ENCODE peak calls at places on chromosomes 2 and 18, in five cellular contexts. One of them, this sample, is unnamed. For H3K36me3 and H3K4me1, the result is how much of the 10 kb centered on the place peaks cover.

GRCh38 chr18:44729631-44730101 is 49.0 kb downstream of the SETBP1 start:
- DNase-seq in tibial nerve: no peak
- DNase-seq in cardiac muscle cell: peak
- DNase-seq in naive thymus-derived CD4-positive, alpha-beta T cell: no peak
- DNase-seq in GM23338: no peak
- DNase-seq in this sample: no peak

GRCh38 chr2:232340171-232340935 is 38.2 kb upstream of the ALPP start:
- DNase-seq in tibial nerve: no peak
- DNase-seq in cardiac muscle cell: no peak
- DNase-seq in GM23338: no peak
- DNase-seq in naive thymus-derived CD4-positive, alpha-beta T cell: no peak
- DNase-seq in this sample: no peak

GRCh38 chr2:86072271-86072858 is 33.3 kb downstream of the POLR1A start:
- DNase-seq in tibial nerve: peak
- DNase-seq in GM23338: no peak
- DNase-seq in naive thymus-derived CD4-positive, alpha-beta T cell: no peak
- DNase-seq in cardiac muscle cell: no peak
- DNase-seq in this sample: no peak

GRCh38 chr2:108351889-108352288 is 25.9 kb upstream of the SULT1C4 start:
- DNase-seq in naive thymus-derived CD4-positive, alpha-beta T cell: no peak
- DNase-seq in GM23338: no peak
- DNase-seq in tibial nerve: no peak
- DNase-seq in cardiac muscle cell: peak
- DNase-seq in this sample: no peak

GRCh38 chr18:2538236-2538635 is 33.1 kb downstream of the METTL4 start:
- DNase-seq in naive thymus-derived CD4-positive, alpha-beta T cell: no peak
- DNase-seq in GM23338: no peak
- DNase-seq in cardiac muscle cell: no peak
- DNase-seq in tibial nerve: no peak
- DNase-seq in this sample: no peak

GRCh38 chr2:24617431-24617830 is 126.4 kb downstream of the NCOA1 start:
- DNase-seq in naive thymus-derived CD4-positive, alpha-beta T cell: no peak
- DNase-seq in tibial nerve: no peak
- DNase-seq in GM23338: no peak
- DNase-seq in cardiac muscle cell: peak
- DNase-seq in this sample: no peak

GRCh38 chr2:37869756-37870155 is 55.3 kb upstream of the RMDN2 start:
- DNase-seq in tibial nerve: no peak
- DNase-seq in GM23338: no peak
- DNase-seq in naive thymus-derived CD4-positive, alpha-beta T cell: no peak
- DNase-seq in cardiac muscle cell: peak
- DNase-seq in this sample: no peak

GRCh38 chr18:55779711-55780590 is 192.0 kb upstream of the TCF4 start:
- DNase-seq in GM23338: peak
- DNase-seq in cardiac muscle cell: peak
- DNase-seq in tibial nerve: no peak
- DNase-seq in naive thymus-derived CD4-positive, alpha-beta T cell: no peak
- DNase-seq in this sample: peak

GRCh38 chr18:63505566-63506335 is 29.0 kb downstream of the SERPINB5 start:
- DNase-seq in tibial nerve: peak
- DNase-seq in GM23338: peak
- DNase-seq in cardiac muscle cell: peak
- DNase-seq in naive thymus-derived CD4-positive, alpha-beta T cell: no peak
- DNase-seq in this sample: peak

GRCh38 chr2:170141865-170142264 is 36.1 kb upstream of the MYO3B start:
- DNase-seq in GM23338: no peak
- DNase-seq in tibial nerve: no peak
- DNase-seq in naive thymus-derived CD4-positive, alpha-beta T cell: no peak
- DNase-seq in cardiac muscle cell: no peak
- DNase-seq in this sample: no peak

GRCh38 chr2:203892207-203892606 is 24.6 kb downstream of the CTLA4 start:
- DNase-seq in tibial nerve: no peak
- DNase-seq in cardiac muscle cell: no peak
- DNase-seq in naive thymus-derived CD4-positive, alpha-beta T cell: no peak
- DNase-seq in GM23338: peak
- DNase-seq in this sample: no peak

GRCh38 chr2:108542071-108542470 is 7.8 kb downstream of the LIMS1 start:
- DNase-seq in naive thymus-derived CD4-positive, alpha-beta T cell: no peak
- DNase-seq in cardiac muscle cell: peak
- DNase-seq in GM23338: no peak
- DNase-seq in tibial nerve: no peak
- DNase-seq in this sample: no peak

GRCh38 chr2:216474925-216475670 is 23.5 kb upstream of the RPL37A start:
- DNase-seq in tibial nerve: no peak
- DNase-seq in naive thymus-derived CD4-positive, alpha-beta T cell: peak
- DNase-seq in GM23338: no peak
- DNase-seq in cardiac muscle cell: no peak
- DNase-seq in this sample: no peak

GRCh38 chr2:120964819-120965218 is 229.2 kb downstream of the GLI2 start:
- DNase-seq in cardiac muscle cell: peak
- DNase-seq in GM23338: no peak
- DNase-seq in naive thymus-derived CD4-positive, alpha-beta T cell: no peak
- DNase-seq in tibial nerve: no peak
- DNase-seq in this sample: no peak

GRCh38 chr2:83055338-83056010 is 1403.6 kb downstream of the SUCLG1 start:
- DNase-seq in tibial nerve: no peak
- DNase-seq in cardiac muscle cell: peak
- DNase-seq in naive thymus-derived CD4-positive, alpha-beta T cell: no peak
- DNase-seq in GM23338: no peak
- DNase-seq in this sample: no peak

GRCh38 chr2:45578056-45578843 is 32.8 kb downstream of the SRBD1 start:
- DNase-seq in cardiac muscle cell: peak
- DNase-seq in tibial nerve: no peak
- DNase-seq in GM23338: peak
- DNase-seq in naive thymus-derived CD4-positive, alpha-beta T cell: peak
- DNase-seq in this sample: peak

GRCh38 chr18:12391487-12392136 is 14.6 kb upstream of the AFG3L2 start:
- DNase-seq in cardiac muscle cell: peak
- DNase-seq in naive thymus-derived CD4-positive, alpha-beta T cell: peak
- DNase-seq in tibial nerve: peak
- DNase-seq in GM23338: peak
- DNase-seq in this sample: peak

GRCh38 chr2:66607152-66607551 is 172.2 kb downstream of the MEIS1 start:
- DNase-seq in tibial nerve: no peak
- DNase-seq in naive thymus-derived CD4-positive, alpha-beta T cell: no peak
- DNase-seq in GM23338: no peak
- DNase-seq in cardiac muscle cell: no peak
- DNase-seq in this sample: no peak

GRCh38 chr2:95385570-95385984 is 16.9 kb upstream of the FAHD2A start:
- DNase-seq in tibial nerve: no peak
- DNase-seq in naive thymus-derived CD4-positive, alpha-beta T cell: no peak
- DNase-seq in GM23338: no peak
- DNase-seq in cardiac muscle cell: no peak
- DNase-seq in this sample: no peak

GRCh38 chr18:33576999-33577687 is 876 bp upstream of the ASXL3 start:
- DNase-seq in GM23338: no peak
- DNase-seq in naive thymus-derived CD4-positive, alpha-beta T cell: no peak
- DNase-seq in tibial nerve: no peak
- DNase-seq in cardiac muscle cell: no peak
- DNase-seq in this sample: no peak

GRCh38 chr18:25739356-25739755 is 351.1 kb downstream of the SS18 start:
- DNase-seq in cardiac muscle cell: no peak
- DNase-seq in naive thymus-derived CD4-positive, alpha-beta T cell: no peak
- DNase-seq in GM23338: no peak
- DNase-seq in tibial nerve: no peak
- DNase-seq in this sample: no peak

GRCh38 chr18:77131100-77131651 is 1.4 kb downstream of the MBP start:
- DNase-seq in naive thymus-derived CD4-positive, alpha-beta T cell: no peak
- DNase-seq in tibial nerve: peak
- DNase-seq in GM23338: peak
- DNase-seq in cardiac muscle cell: peak
- DNase-seq in this sample: peak

GRCh38 chr2:113167115-113167932 is 6.4 kb upstream of the PSD4 start:
- DNase-seq in naive thymus-derived CD4-positive, alpha-beta T cell: no peak
- DNase-seq in cardiac muscle cell: no peak
- DNase-seq in tibial nerve: no peak
- DNase-seq in GM23338: no peak
- DNase-seq in this sample: no peak

GRCh38 chr2:238061310-238062202 is 755 bp downstream of the SCLY start:
- DNase-seq in cardiac muscle cell: peak
- DNase-seq in tibial nerve: peak
- DNase-seq in GM23338: peak
- DNase-seq in naive thymus-derived CD4-positive, alpha-beta T cell: no peak
- DNase-seq in this sample: peak

GRCh38 chr18:57359433-57359832 is 7.1 kb downstream of the ST8SIA3 start:
- DNase-seq in tibial nerve: no peak
- DNase-seq in GM23338: no peak
- DNase-seq in naive thymus-derived CD4-positive, alpha-beta T cell: no peak
- DNase-seq in cardiac muscle cell: no peak
- DNase-seq in this sample: no peak

GRCh38 chr18:11791131-11791530 is 60.1 kb upstream of the CHMP1B start:
- DNase-seq in naive thymus-derived CD4-positive, alpha-beta T cell: no peak
- DNase-seq in tibial nerve: no peak
- DNase-seq in GM23338: no peak
- DNase-seq in cardiac muscle cell: no peak
- DNase-seq in this sample: no peak

GRCh38 chr2:177245010-177245422 is 19.5 kb downstream of the NFE2L2 start:
- DNase-seq in GM23338: peak
- DNase-seq in cardiac muscle cell: peak
- DNase-seq in naive thymus-derived CD4-positive, alpha-beta T cell: no peak
- DNase-seq in tibial nerve: no peak
- DNase-seq in this sample: peak

GRCh38 chr2:9092383-9093282 is 89.1 kb upstream of the MBOAT2 start:
- DNase-seq in naive thymus-derived CD4-positive, alpha-beta T cell: no peak
- DNase-seq in tibial nerve: no peak
- DNase-seq in cardiac muscle cell: no peak
- DNase-seq in GM23338: no peak
- DNase-seq in this sample: no peak

GRCh38 chr2:181430406-181431199 is 26.6 kb upstream of the ITGA4 start:
- DNase-seq in cardiac muscle cell: peak
- DNase-seq in naive thymus-derived CD4-positive, alpha-beta T cell: peak
- DNase-seq in GM23338: peak
- DNase-seq in tibial nerve: no peak
- DNase-seq in this sample: peak

GRCh38 chr2:66813976-66814375 is 379.1 kb downstream of the MEIS1 start:
- DNase-seq in tibial nerve: no peak
- DNase-seq in GM23338: no peak
- DNase-seq in naive thymus-derived CD4-positive, alpha-beta T cell: no peak
- DNase-seq in cardiac muscle cell: no peak
- DNase-seq in this sample: no peak

GRCh38 chr18:33424266-33424946 is 16.1 kb downstream of the CCDC178 start:
- DNase-seq in GM23338: no peak
- DNase-seq in naive thymus-derived CD4-positive, alpha-beta T cell: no peak
- DNase-seq in tibial nerve: no peak
- DNase-seq in cardiac muscle cell: no peak
- DNase-seq in this sample: no peak

GRCh38 chr2:75475049-75475448 is 85.7 kb downstream of the EVA1A start:
- DNase-seq in naive thymus-derived CD4-positive, alpha-beta T cell: no peak
- DNase-seq in GM23338: no peak
- DNase-seq in tibial nerve: no peak
- DNase-seq in cardiac muscle cell: no peak
- DNase-seq in this sample: no peak

GRCh38 chr2:140975237-140975636 is 1155.6 kb downstream of the LRP1B start:
- DNase-seq in tibial nerve: no peak
- DNase-seq in GM23338: no peak
- DNase-seq in cardiac muscle cell: peak
- DNase-seq in naive thymus-derived CD4-positive, alpha-beta T cell: no peak
- DNase-seq in this sample: no peak

DNA sequence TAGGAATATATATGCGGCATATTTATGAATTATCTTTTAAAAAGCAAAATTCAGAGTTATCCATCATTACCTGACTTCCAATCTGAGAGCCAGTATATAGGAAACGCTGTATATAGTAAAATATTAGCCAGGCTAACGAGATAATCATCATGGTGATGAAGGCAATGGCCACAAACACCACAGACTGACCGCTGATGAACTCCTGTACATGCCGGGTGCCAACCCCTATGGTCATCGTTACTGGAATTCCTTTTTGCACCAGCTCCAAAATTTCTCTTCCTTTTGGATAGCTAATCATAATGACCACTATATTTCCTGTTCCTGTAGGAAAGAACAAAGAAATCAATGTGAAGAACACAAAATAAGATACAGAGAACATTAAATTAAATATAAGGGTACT is 13.6 kb downstream of the RNF149 start:
- DNase-seq in GM23338: no peak
- DNase-seq in cardiac muscle cell: no peak
- DNase-seq in tibial nerve: no peak
- DNase-seq in naive thymus-derived CD4-positive, alpha-beta T cell: no peak
- DNase-seq in this sample: no peak
- H3K36me3 ChIP-seq in GM23338: under half
- H3K36me3 ChIP-seq in cardiac muscle cell: under half
- H3K36me3 ChIP-seq in tibial nerve: under half
- H3K36me3 ChIP-seq in naive thymus-derived CD4-positive, alpha-beta T cell: under half
- H3K36me3 ChIP-seq in this sample: under half

GRCh38 chr2:29314816-29315571 is 199.8 kb downstream of the CLIP4 start:
- DNase-seq in cardiac muscle cell: peak
- DNase-seq in tibial nerve: no peak
- DNase-seq in GM23338: peak
- DNase-seq in naive thymus-derived CD4-positive, alpha-beta T cell: peak
- DNase-seq in this sample: peak
- H3K4me1 ChIP-seq in cardiac muscle cell: under half
- H3K4me1 ChIP-seq in tibial nerve: under half
- H3K4me1 ChIP-seq in GM23338: under half
- H3K4me1 ChIP-seq in naive thymus-derived CD4-positive, alpha-beta T cell: under half
- H3K4me1 ChIP-seq in this sample: under half

GRCh38 chr2:69183659-69184058 is 170.7 kb downstream of the ANTXR1 start:
- DNase-seq in naive thymus-derived CD4-positive, alpha-beta T cell: no peak
- DNase-seq in cardiac muscle cell: no peak
- DNase-seq in GM23338: no peak
- DNase-seq in tibial nerve: no peak
- DNase-seq in this sample: no peak
- H3K36me3 ChIP-seq in naive thymus-derived CD4-positive, alpha-beta T cell: under half
- H3K36me3 ChIP-seq in cardiac muscle cell: under half
- H3K36me3 ChIP-seq in GM23338: under half
- H3K36me3 ChIP-seq in tibial nerve: half or more
- H3K36me3 ChIP-seq in this sample: under half

GRCh38 chr2:224182498-224182897 is 143.4 kb upstream of the SERPINE2 start:
- DNase-seq in GM23338: no peak
- DNase-seq in tibial nerve: no peak
- DNase-seq in naive thymus-derived CD4-positive, alpha-beta T cell: no peak
- DNase-seq in cardiac muscle cell: no peak
- DNase-seq in this sample: no peak
- H3K4me1 ChIP-seq in GM23338: under half
- H3K4me1 ChIP-seq in tibial nerve: under half
- H3K4me1 ChIP-seq in naive thymus-derived CD4-positive, alpha-beta T cell: under half
- H3K4me1 ChIP-seq in cardiac muscle cell: under half
- H3K4me1 ChIP-seq in this sample: under half

GRCh38 chr2:241582328-241582727 is 23.8 kb downstream of the BOK start:
- DNase-seq in GM23338: no peak
- DNase-seq in naive thymus-derived CD4-positive, alpha-beta T cell: no peak
- DNase-seq in cardiac muscle cell: no peak
- DNase-seq in tibial nerve: no peak
- DNase-seq in this sample: no peak
- H3K36me3 ChIP-seq in GM23338: under half
- H3K36me3 ChIP-seq in naive thymus-derived CD4-positive, alpha-beta T cell: under half
- H3K36me3 ChIP-seq in cardiac muscle cell: under half
- H3K36me3 ChIP-seq in tibial nerve: half or more
- H3K36me3 ChIP-seq in this sample: under half

This sample was measured in HAP-1.